ENCODE peak calls at places on chromosome 16, in nine cellular contexts. L is neural progenitor cell; E is CD8-positive, alpha-beta T cell; M is A549; F is AG10803; A is spleen; G is PC-9; W is uterus; J is OCI-LY7. P is an unnamed sample.
A peak's percentile ranks its signal among the peaks of the same experiment; 100 is the strongest.

GRCh38 chr16:10761388-10761787 is 17.7 kb downstream of the NUBP1 start:
- DNase-seq in L (no peak), E (no peak), M (no peak), F (no peak), A (no peak), G (no peak), W (no peak), J (no peak), P (no peak)

GRCh38 chr16:84177740-84178070 is 9.2 kb downstream of the TAF1C start:
- DNase-seq in L (no peak), E (no peak), M (no peak), F (peak; percentile 59), A (no peak), G (no peak), W (no peak), J (no peak), P (no peak)

GRCh38 chr16:57544129-57544653 is 1.7 kb downstream of the ADGRG5 start:
- DNase-seq in L (no peak), E (no peak), M (no peak), F (no peak), A (peak; percentile 80), G (no peak), W (peak; percentile 1), J (peak; percentile 83), P (peak; percentile 96)

GRCh38 chr16:22077700-22078313 is 14.5 kb upstream of the VWA3A start:
- DNase-seq in L (peak; percentile 77), E (peak; percentile 37), M (peak; percentile 50), F (peak; percentile 60), A (peak; percentile 81), G (peak; percentile 67), W (peak; percentile 42), J (peak; percentile 74), P (peak; percentile 77)

GRCh38 chr16:53282975-53283946 is 151.0 kb upstream of the RBL2 start:
- DNase-seq in L (peak; percentile 54), E (no peak), M (peak; percentile 65), F (peak; percentile 59), A (no peak), G (no peak), W (no peak), J (peak; percentile 47), P (peak; percentile 20)

GRCh38 chr16:19883296-19883951 is 1.2 kb downstream of the GPRC5B start:
- DNase-seq in L (peak; percentile 80), E (no peak), M (no peak), F (no peak), A (no peak), G (no peak), W (peak; percentile 44), J (no peak), P (no peak)

GRCh38 chr16:48129926-48130325 is 25.9 kb downstream of the ABCC12 start:
- DNase-seq in L (no peak), E (no peak), M (peak; percentile 88), F (no peak), A (no peak), G (no peak), W (no peak), J (no peak), P (no peak)

GRCh38 chr16:25817295-25817694 is 125.5 kb downstream of the HS3ST4 start:
- DNase-seq in L (no peak), E (no peak), M (no peak), F (no peak), A (no peak), G (no peak), W (no peak), J (no peak), P (no peak)

GRCh38 chr16:69131749-69132423 is 502 bp downstream of the CHTF8 start:
- DNase-seq in L (peak; percentile 95), E (no peak), M (peak; percentile 83), F (peak; percentile 77), A (no peak), G (peak; percentile 83), W (peak; percentile 79), J (peak; percentile 76), P (peak; percentile 87)

GRCh38 chr16:23225109-23225508 is 42.6 kb downstream of the SCNN1G start:
- DNase-seq in L (no peak), E (no peak), M (no peak), F (no peak), A (no peak), G (no peak), W (no peak), J (no peak), P (no peak)

GRCh38 chr16:23351360-23351759 is 49.3 kb downstream of the SCNN1B start:
- DNase-seq in L (no peak), E (no peak), M (no peak), F (no peak), A (peak; percentile 25), G (no peak), W (no peak), J (no peak), P (no peak)

GRCh38 chr16:81492307-81492706 is 47.7 kb downstream of the CMIP start:
- DNase-seq in L (peak; percentile 68), E (no peak), M (no peak), F (no peak), A (no peak), G (peak; percentile 30), W (no peak), J (no peak), P (no peak)

GRCh38 chr16:52906271-52906670 is 146.4 kb downstream of the CHD9NB start:
- DNase-seq in L (no peak), E (no peak), M (no peak), F (no peak), A (no peak), G (no peak), W (no peak), J (no peak), P (no peak)

GRCh38 chr16:89104930-89105571 is 11.4 kb downstream of the ACSF3 start:
- DNase-seq in L (no peak), E (no peak), M (no peak), F (no peak), A (peak; percentile 62), G (no peak), W (no peak), J (no peak), P (peak; percentile 47)

GRCh38 chr16:57981636-57982035 is 10.7 kb upstream of the CNGB1 start:
- DNase-seq in L (no peak), E (no peak), M (no peak), F (no peak), A (peak; percentile 29), G (no peak), W (no peak), J (peak; percentile 7), P (peak; percentile 41)

GRCh38 chr16:75916431-75916830 is 190.1 kb upstream of the CPHXL start:
- DNase-seq in L (no peak), E (no peak), M (no peak), F (no peak), A (no peak), G (no peak), W (no peak), J (no peak), P (no peak)

GRCh38 chr16:80759419-80760162 is 44.8 kb downstream of the CDYL2 start:
- DNase-seq in L (no peak), E (no peak), M (no peak), F (peak; percentile 1), A (no peak), G (no peak), W (no peak), J (no peak), P (no peak)

GRCh38 chr16:86747761-86748160 is 169.4 kb downstream of the FOXL1 start:
- DNase-seq in L (no peak), E (no peak), M (no peak), F (no peak), A (peak; percentile 52), G (no peak), W (no peak), J (no peak), P (no peak)

GRCh38 chr16:86748643-86749042 is 170.3 kb downstream of the FOXL1 start:
- DNase-seq in L (no peak), E (no peak), M (no peak), F (no peak), A (peak; percentile 27), G (no peak), W (no peak), J (no peak), P (no peak)

GRCh38 chr16:86753399-86753798 is 175.1 kb downstream of the FOXL1 start:
- DNase-seq in L (no peak), E (no peak), M (no peak), F (no peak), A (peak; percentile 53), G (no peak), W (no peak), J (no peak), P (no peak)

GRCh38 chr16:86752582-86753175 is 174.3 kb downstream of the FOXL1 start:
- DNase-seq in L (no peak), E (no peak), M (no peak), F (no peak), A (peak; percentile 69), G (no peak), W (no peak), J (no peak), P (no peak)

GRCh38 chr16:86751081-86752030 is 173.0 kb downstream of the FOXL1 start:
- DNase-seq in L (no peak), E (no peak), M (peak; percentile 13), F (peak; percentile 88), A (peak; percentile 29), G (no peak), W (no peak), J (no peak), P (no peak)
- TF ChIP-seq CTCF in L (no peak), E (no peak), M (no peak), F (no peak), A (no peak), G (no peak), W (no peak), J (no peak), P (no peak)

DNA sequence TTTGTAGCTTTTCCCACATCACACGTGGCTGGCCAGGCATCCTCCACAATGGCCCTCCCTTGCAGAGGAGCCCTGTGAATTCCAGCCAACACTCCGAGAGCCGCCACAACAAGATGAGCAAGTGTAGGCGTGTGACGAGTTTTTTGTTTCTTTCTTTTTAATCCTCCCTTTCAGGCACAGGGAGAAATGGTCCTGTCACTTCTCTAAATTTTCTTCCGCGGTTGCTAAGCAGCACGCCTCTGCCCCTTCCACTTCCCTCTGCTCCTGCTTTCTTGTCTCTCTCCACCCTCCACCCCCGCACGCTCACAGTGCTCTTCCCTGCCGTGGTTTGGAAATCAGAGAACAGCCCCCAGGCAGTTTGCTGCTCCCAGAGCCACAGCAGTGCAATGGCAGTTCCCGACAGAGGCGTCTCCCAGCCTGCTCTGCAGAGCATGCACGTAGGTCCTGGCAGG is 68.0 kb upstream of the MRTFB start:
- DNase-seq in L (peak; percentile 83), E (no peak), M (no peak), F (peak; percentile 47), A (peak; percentile 72), G (peak; percentile 61), W (peak; percentile 68), J (peak; percentile 24), P (no peak)
- H3K4me3 ChIP-seq in L (peak overlapping the region; percentile 25), E (no peak overlapping the region), M (no peak overlapping the region), F (peak overlapping the region; percentile 55), A (peak overlapping the region; percentile 5), G (peak overlapping the region; percentile 43), W (peak overlapping the region; percentile 18), J (no peak overlapping the region), P (no peak overlapping the region)

GRCh38 chr16:8885674-8886592 is 3.8 kb downstream of the LITAFD start:
- DNase-seq in L (peak; percentile 44), E (no peak), M (no peak), F (no peak), A (peak; percentile 72), G (peak; percentile 56), W (no peak), J (no peak), P (no peak)
- TF ChIP-seq CTCF in L (peak; percentile 24), E (no peak), M (no peak), F (no peak), A (no peak), G (no peak), W (no peak), J (no peak), P (no peak)

GRCh38 chr16:87918866-87919680 is 17.3 kb downstream of the CA5A start:
- DNase-seq in L (no peak), E (no peak), M (no peak), F (peak; percentile 62), A (no peak), G (no peak), W (peak; percentile 34), J (no peak), P (no peak)
- H3K4me3 ChIP-seq in L (no peak overlapping the region), E (no peak overlapping the region), M (no peak overlapping the region), F (peak overlapping the region; percentile 39), A (no peak overlapping the region), G (no peak overlapping the region), W (no peak overlapping the region), J (no peak overlapping the region), P (no peak overlapping the region)